ENCODE peak calls at places on chromosomes 1 and 21, in ten cellular contexts. Q is K562; Y is NCI-H1436; Z is mammary epithelial cell; S is HFF-Myc; M is GM12891; U is AG08396; A is naive thymus-derived CD8-positive, alpha-beta T cell; H is stimulated activated CD8-positive, alpha-beta memory T cell treated with anti-CD3 and anti-CD28 coated beads, Interleukin-7, amount 100 ng/mL, for 24 hours; X is stimulated activated CD4-positive, alpha-beta T cell treated with anti-CD3 and anti-CD28 coated beads, TNF-alpha, amount 100 ng/mL, for 1 hour. O is an unnamed sample.

GRCh38 chr1:226967665-226968064 is 27.6 kb downstream of the COQ8A start:
- DNase-seq in Q (no peak), Y (no peak), Z (peak), S (no peak), M (no peak), U (no peak), A (no peak), H (no peak), X (no peak), O (no peak)

GRCh38 chr1:24043345-24044032 is 63.4 kb upstream of the SRSF10 start:
- DNase-seq in Q (no peak), Y (peak), Z (no peak), S (no peak), M (no peak), U (no peak), A (no peak), H (no peak), X (no peak), O (no peak)

GRCh38 chr21:36381841-36382589 is 3.2 kb upstream of the CHAF1B start:
- DNase-seq in Q (no peak), Y (no peak), Z (no peak), S (no peak), M (no peak), U (no peak), A (no peak), H (no peak), X (no peak), O (no peak)

GRCh38 chr1:46181343-46182260 is 5.3 kb upstream of the P3R3URF start:
- DNase-seq in Q (no peak), Y (no peak), Z (peak), S (peak), M (no peak), U (no peak), A (no peak), H (no peak), X (no peak), O (no peak)

GRCh38 chr1:105137543-105138444 is 1388.1 kb downstream of the AMY1C start:
- DNase-seq in Q (no peak), Y (peak), Z (no peak), S (no peak), M (peak), U (no peak), A (no peak), H (no peak), X (no peak), O (no peak)

GRCh38 chr1:209190591-209191241 is 392.8 kb upstream of the CAMK1G start:
- DNase-seq in Q (peak), Y (peak), Z (peak), S (peak), M (peak), U (peak), A (no peak), H (no peak), X (no peak), O (peak)

GRCh38 chr1:248751635-248752034 is 3.9 kb downstream of the LYPD8 start:
- DNase-seq in Q (no peak), Y (no peak), Z (no peak), S (no peak), M (no peak), U (no peak), A (no peak), H (no peak), X (no peak), O (no peak)

GRCh38 chr1:240712014-240712731 is 100.2 kb upstream of the GREM2 start:
- DNase-seq in Q (no peak), Y (no peak), Z (no peak), S (no peak), M (no peak), U (no peak), A (no peak), H (no peak), X (no peak), O (no peak)

GRCh38 chr21:19540287-19540686 is 1136.7 kb upstream of the TMPRSS15 start:
- DNase-seq in Q (no peak), Y (no peak), Z (no peak), S (no peak), M (no peak), U (no peak), A (no peak), H (no peak), X (no peak), O (no peak)

GRCh38 chr21:30227633-30228404 is 11.9 kb upstream of the CLDN8 start:
- DNase-seq in Q (no peak), Y (no peak), Z (peak), S (peak), M (no peak), U (no peak), A (no peak), H (no peak), X (no peak), O (no peak)

GRCh38 chr1:245258271-245258920 is 103.6 kb downstream of the KIF26B start:
- DNase-seq in Q (no peak), Y (no peak), Z (peak), S (no peak), M (no peak), U (no peak), A (no peak), H (no peak), X (no peak), O (no peak)

GRCh38 chr1:221101792-221102191 is 222.5 kb downstream of the HLX start:
- DNase-seq in Q (no peak), Y (no peak), Z (no peak), S (no peak), M (no peak), U (peak), A (no peak), H (no peak), X (no peak), O (no peak)